ENCODE peak calls at places on chromosomes 13 and 19, in six cellular contexts. One of them, this sample, is unnamed.

GRCh38 chr13:42266464-42266863 is 5.5 kb upstream of the AKAP11 start:
- DNase-seq in mucosa of gallbladder: no peak
- DNase-seq in tibial artery: no peak
- DNase-seq in Peyer's patch: no peak
- DNase-seq in fibroblast of mammary gland: peak
- DNase-seq in heart left ventricle: no peak
- DNase-seq in this sample: no peak

GRCh38 chr13:109233293-109233692 is 553.1 kb downstream of the IRS2 start:
- DNase-seq in mucosa of gallbladder: no peak
- DNase-seq in tibial artery: no peak
- DNase-seq in Peyer's patch: no peak
- DNase-seq in fibroblast of mammary gland: no peak
- DNase-seq in heart left ventricle: no peak
- DNase-seq in this sample: no peak

GRCh38 chr19:57803594-57804325 is 11.0 kb downstream of the ZNF552 start:
- DNase-seq in mucosa of gallbladder: no peak
- DNase-seq in tibial artery: no peak
- DNase-seq in Peyer's patch: no peak
- DNase-seq in fibroblast of mammary gland: peak
- DNase-seq in heart left ventricle: no peak
- DNase-seq in this sample: no peak

GRCh38 chr13:106104281-106104901 is 431.1 kb downstream of the EFNB2 start:
- DNase-seq in mucosa of gallbladder: no peak
- DNase-seq in tibial artery: no peak
- DNase-seq in Peyer's patch: no peak
- DNase-seq in fibroblast of mammary gland: peak
- DNase-seq in heart left ventricle: no peak
- DNase-seq in this sample: no peak

GRCh38 chr13:106103779-106104178 is 431.7 kb downstream of the EFNB2 start:
- DNase-seq in mucosa of gallbladder: no peak
- DNase-seq in tibial artery: no peak
- DNase-seq in Peyer's patch: peak
- DNase-seq in fibroblast of mammary gland: peak
- DNase-seq in heart left ventricle: no peak
- DNase-seq in this sample: no peak

GRCh38 chr13:37340911-37341670 is 235.6 kb upstream of the CSNK1A1L start:
- DNase-seq in mucosa of gallbladder: no peak
- DNase-seq in tibial artery: no peak
- DNase-seq in Peyer's patch: no peak
- DNase-seq in fibroblast of mammary gland: no peak
- DNase-seq in heart left ventricle: no peak
- DNase-seq in this sample: no peak

GRCh38 chr13:76872686-76873085 is 13.5 kb downstream of the KCTD12 start:
- DNase-seq in mucosa of gallbladder: no peak
- DNase-seq in tibial artery: no peak
- DNase-seq in Peyer's patch: no peak
- DNase-seq in fibroblast of mammary gland: no peak
- DNase-seq in heart left ventricle: no peak
- DNase-seq in this sample: no peak

GRCh38 chr19:44607049-44607448 is 6.3 kb upstream of the IGSF23 start:
- DNase-seq in mucosa of gallbladder: peak
- DNase-seq in tibial artery: no peak
- DNase-seq in Peyer's patch: no peak
- DNase-seq in fibroblast of mammary gland: peak
- DNase-seq in heart left ventricle: peak
- DNase-seq in this sample: no peak

GRCh38 chr19:58153386-58153785 is 2.8 kb upstream of the ZNF329 start:
- DNase-seq in mucosa of gallbladder: no peak
- DNase-seq in tibial artery: no peak
- DNase-seq in Peyer's patch: no peak
- DNase-seq in fibroblast of mammary gland: no peak
- DNase-seq in heart left ventricle: no peak
- DNase-seq in this sample: no peak

GRCh38 chr19:1214862-1215731 is 9.5 kb downstream of the STK11 start:
- DNase-seq in mucosa of gallbladder: no peak
- DNase-seq in tibial artery: peak
- DNase-seq in Peyer's patch: no peak
- DNase-seq in fibroblast of mammary gland: no peak
- DNase-seq in heart left ventricle: peak
- DNase-seq in this sample: no peak

GRCh38 chr19:8085606-8086464 is 33.3 kb downstream of the CCL25 start:
- DNase-seq in mucosa of gallbladder: peak
- DNase-seq in tibial artery: no peak
- DNase-seq in Peyer's patch: peak
- DNase-seq in fibroblast of mammary gland: no peak
- DNase-seq in heart left ventricle: no peak
- DNase-seq in this sample: no peak

GRCh38 chr19:4075373-4075772 is 8.7 kb upstream of the ZBTB7A start:
- DNase-seq in mucosa of gallbladder: peak
- DNase-seq in tibial artery: no peak
- DNase-seq in Peyer's patch: no peak
- DNase-seq in fibroblast of mammary gland: peak
- DNase-seq in heart left ventricle: no peak
- DNase-seq in this sample: no peak

GRCh38 chr13:46507978-46508377 is 45.0 kb upstream of the LRCH1 start:
- DNase-seq in mucosa of gallbladder: no peak
- DNase-seq in tibial artery: no peak
- DNase-seq in Peyer's patch: no peak
- DNase-seq in fibroblast of mammary gland: peak
- DNase-seq in heart left ventricle: no peak
- DNase-seq in this sample: no peak

GRCh38 chr19:51469162-51469561 is 9.2 kb upstream of the CEACAM18 start:
- DNase-seq in mucosa of gallbladder: no peak
- DNase-seq in tibial artery: no peak
- DNase-seq in Peyer's patch: peak
- DNase-seq in fibroblast of mammary gland: no peak
- DNase-seq in heart left ventricle: no peak
- DNase-seq in this sample: no peak

GRCh38 chr19:46000497-46001246 is 5.4 kb downstream of the CCDC61 start:
- DNase-seq in mucosa of gallbladder: peak
- DNase-seq in tibial artery: no peak
- DNase-seq in Peyer's patch: peak
- DNase-seq in fibroblast of mammary gland: peak
- DNase-seq in heart left ventricle: no peak
- DNase-seq in this sample: no peak

GRCh38 chr13:106145070-106145469 is 390.4 kb downstream of the EFNB2 start:
- DNase-seq in mucosa of gallbladder: no peak
- DNase-seq in tibial artery: no peak
- DNase-seq in Peyer's patch: peak
- DNase-seq in fibroblast of mammary gland: no peak
- DNase-seq in heart left ventricle: no peak
- DNase-seq in this sample: no peak

GRCh38 chr19:50204811-50205675 is 1.6 kb downstream of the MYH14 start:
- DNase-seq in mucosa of gallbladder: peak
- DNase-seq in tibial artery: no peak
- DNase-seq in Peyer's patch: peak
- DNase-seq in fibroblast of mammary gland: no peak
- DNase-seq in heart left ventricle: peak
- DNase-seq in this sample: peak

GRCh38 chr19:47663435-47663910 is 49.7 kb upstream of the EHD2 start:
- DNase-seq in mucosa of gallbladder: no peak
- DNase-seq in tibial artery: no peak
- DNase-seq in Peyer's patch: no peak
- DNase-seq in fibroblast of mammary gland: peak
- DNase-seq in heart left ventricle: no peak
- DNase-seq in this sample: no peak

GRCh38 chr19:2503521-2504109 is 27.7 kb downstream of the GADD45B start:
- DNase-seq in mucosa of gallbladder: peak
- DNase-seq in tibial artery: no peak
- DNase-seq in Peyer's patch: no peak
- DNase-seq in fibroblast of mammary gland: peak
- DNase-seq in heart left ventricle: no peak
- DNase-seq in this sample: no peak

GRCh38 chr19:54279441-54279962 is 1.4 kb downstream of the LILRB2 start:
- DNase-seq in mucosa of gallbladder: no peak
- DNase-seq in tibial artery: no peak
- DNase-seq in Peyer's patch: no peak
- DNase-seq in fibroblast of mammary gland: no peak
- DNase-seq in heart left ventricle: no peak
- DNase-seq in this sample: no peak

GRCh38 chr13:112748947-112749346 is 59.1 kb downstream of the ATP11A start:
- DNase-seq in mucosa of gallbladder: peak
- DNase-seq in tibial artery: peak
- DNase-seq in Peyer's patch: no peak
- DNase-seq in fibroblast of mammary gland: peak
- DNase-seq in heart left ventricle: no peak
- DNase-seq in this sample: no peak

GRCh38 chr13:109727251-109727650 is 59.1 kb downstream of the IRS2 start:
- DNase-seq in mucosa of gallbladder: no peak
- DNase-seq in tibial artery: no peak
- DNase-seq in Peyer's patch: no peak
- DNase-seq in fibroblast of mammary gland: no peak
- DNase-seq in heart left ventricle: no peak
- DNase-seq in this sample: no peak

GRCh38 chr19:55650602-55651230 is 2.7 kb downstream of the CCDC106 start:
- DNase-seq in mucosa of gallbladder: no peak
- DNase-seq in tibial artery: no peak
- DNase-seq in Peyer's patch: no peak
- DNase-seq in fibroblast of mammary gland: no peak
- DNase-seq in heart left ventricle: no peak
- DNase-seq in this sample: no peak

GRCh38 chr13:24631922-24632321 is 48.3 kb upstream of the ATP12A start:
- DNase-seq in mucosa of gallbladder: no peak
- DNase-seq in tibial artery: no peak
- DNase-seq in Peyer's patch: no peak
- DNase-seq in fibroblast of mammary gland: peak
- DNase-seq in heart left ventricle: no peak
- DNase-seq in this sample: no peak

GRCh38 chr13:23505007-23505406 is 65.2 kb upstream of the TNFRSF19 start:
- DNase-seq in mucosa of gallbladder: no peak
- DNase-seq in tibial artery: no peak
- DNase-seq in Peyer's patch: no peak
- DNase-seq in fibroblast of mammary gland: peak
- DNase-seq in heart left ventricle: peak
- DNase-seq in this sample: no peak

GRCh38 chr13:46565808-46566750 is 13.1 kb downstream of the LRCH1 start:
- DNase-seq in mucosa of gallbladder: no peak
- DNase-seq in tibial artery: no peak
- DNase-seq in Peyer's patch: no peak
- DNase-seq in fibroblast of mammary gland: no peak
- DNase-seq in heart left ventricle: no peak
- DNase-seq in this sample: no peak

GRCh38 chr13:104593693-104594092 is 1527.5 kb upstream of the SLC10A2 start:
- DNase-seq in mucosa of gallbladder: no peak
- DNase-seq in tibial artery: no peak
- DNase-seq in Peyer's patch: no peak
- DNase-seq in fibroblast of mammary gland: no peak
- DNase-seq in heart left ventricle: no peak
- DNase-seq in this sample: no peak

GRCh38 chr19:45498411-45499195 is at the start of gene PPM1N:
- DNase-seq in mucosa of gallbladder: no peak
- DNase-seq in tibial artery: no peak
- DNase-seq in Peyer's patch: peak
- DNase-seq in fibroblast of mammary gland: no peak
- DNase-seq in heart left ventricle: no peak
- DNase-seq in this sample: no peak

GRCh38 chr13:113083402-113084061 is 22.1 kb upstream of the F7 start:
- DNase-seq in mucosa of gallbladder: no peak
- DNase-seq in tibial artery: no peak
- DNase-seq in Peyer's patch: no peak
- DNase-seq in fibroblast of mammary gland: peak
- DNase-seq in heart left ventricle: peak
- DNase-seq in this sample: no peak

GRCh38 chr13:96053003-96053703 is at the start of gene UGGT2:
- DNase-seq in mucosa of gallbladder: peak
- DNase-seq in tibial artery: peak
- DNase-seq in Peyer's patch: peak
- DNase-seq in fibroblast of mammary gland: peak
- DNase-seq in heart left ventricle: peak
- DNase-seq in this sample: peak

GRCh38 chr19:13975870-13976269 is 23.6 kb downstream of the DCAF15 start:
- DNase-seq in mucosa of gallbladder: no peak
- DNase-seq in tibial artery: no peak
- DNase-seq in Peyer's patch: no peak
- DNase-seq in fibroblast of mammary gland: no peak
- DNase-seq in heart left ventricle: no peak
- DNase-seq in this sample: no peak

GRCh38 chr13:45511310-45512147 is 46.8 kb downstream of the COG3 start:
- DNase-seq in mucosa of gallbladder: peak
- DNase-seq in tibial artery: no peak
- DNase-seq in Peyer's patch: peak
- DNase-seq in fibroblast of mammary gland: peak
- DNase-seq in heart left ventricle: no peak
- DNase-seq in this sample: no peak